ENCODE peak calls at places on chromosomes 7 and 10, in five cellular contexts. O is PC-3; V is neural progenitor cell; Q is naive thymus-derived CD4-positive, alpha-beta T cell; J is SJSA1. T is an unnamed sample.

GRCh38 chr7:69937097-69937496 is 338.8 kb downstream of the AUTS2 start:
- DNase-seq in O (no peak), V (peak), Q (no peak), J (no peak), T (no peak)

GRCh38 chr7:134366481-134366880 is 49.8 kb upstream of the SLC35B4 start:
- DNase-seq in O (no peak), V (no peak), Q (no peak), J (no peak), T (no peak)

GRCh38 chr10:132023092-132023811 is 41.5 kb upstream of the BNIP3 start:
- DNase-seq in O (peak), V (peak), Q (peak), J (peak), T (peak)

GRCh38 chr10:97475936-97476594 is 22.2 kb downstream of the MMS19 start:
- DNase-seq in O (no peak), V (no peak), Q (no peak), J (no peak), T (no peak)

GRCh38 chr10:96683065-96683464 is 37.2 kb downstream of the PIK3AP1 start:
- DNase-seq in O (peak), V (no peak), Q (no peak), J (peak), T (no peak)

GRCh38 chr7:100130608-100131453 is 4.1 kb downstream of the MBLAC1 start:
- DNase-seq in O (peak), V (peak), Q (peak), J (peak), T (no peak)

GRCh38 chr7:390761-391410 is 100.9 kb downstream of the FOXL3 start:
- DNase-seq in O (no peak), V (no peak), Q (no peak), J (no peak), T (no peak)

GRCh38 chr7:8035647-8036518 is 67.3 kb downstream of the GLCCI1 start:
- DNase-seq in O (peak), V (peak), Q (peak), J (peak), T (peak)

GRCh38 chr7:154892459-154892858 is 110.5 kb downstream of the PAXIP1 start:
- DNase-seq in O (no peak), V (peak), Q (no peak), J (no peak), T (no peak)

GRCh38 chr10:73997479-73997805 is 474 bp upstream of the VCL start:
- DNase-seq in O (no peak), V (no peak), Q (no peak), J (no peak), T (no peak)

GRCh38 chr7:107480932-107481331 is 11.1 kb downstream of the GPR22 start:
- DNase-seq in O (no peak), V (no peak), Q (no peak), J (no peak), T (no peak)

GRCh38 chr10:99339077-99339476 is 9.9 kb downstream of the CNNM1 start:
- DNase-seq in O (peak), V (no peak), Q (no peak), J (no peak), T (no peak)

GRCh38 chr7:51455948-51456347 is 139.3 kb upstream of the COBL start:
- DNase-seq in O (no peak), V (peak), Q (no peak), J (no peak), T (no peak)

GRCh38 chr7:36245900-36246299 is 92.8 kb downstream of the EEPD1 start:
- DNase-seq in O (no peak), V (no peak), Q (no peak), J (no peak), T (no peak)
- H3K27ac ChIP-seq in O (no peak), V (no peak), Q (no peak), J (no peak), T (no peak)

GRCh38 chr10:35424680-35425285 is 88.5 kb downstream of the CCNY start:
- DNase-seq in O (no peak), V (no peak), Q (no peak), J (no peak), T (no peak)
- H3K27ac ChIP-seq in O (no peak), V (no peak), Q (no peak), J (peak), T (no peak)

DNA sequence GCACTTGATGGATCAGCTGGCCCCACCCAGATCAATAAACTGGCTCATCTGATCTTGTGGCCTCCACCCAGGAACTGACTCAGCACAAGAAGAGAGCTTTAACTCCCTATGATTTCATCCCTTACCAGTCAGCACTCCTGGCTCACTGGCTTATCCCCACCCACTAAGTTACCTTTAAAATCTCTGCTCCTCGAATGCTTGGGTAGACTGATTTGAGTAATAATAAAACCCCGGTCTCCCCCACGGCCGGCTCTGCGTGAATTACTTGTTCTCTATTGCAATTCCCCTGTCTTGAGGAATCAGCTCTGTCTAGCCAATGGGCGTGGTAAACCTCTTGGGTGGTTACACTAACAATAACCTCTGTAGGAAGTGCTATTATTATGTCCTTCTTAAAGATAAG is 83.7 kb downstream of the MBL2 start:
- DNase-seq in O (peak), V (no peak), Q (no peak), J (no peak), T (no peak)
- H3K27ac ChIP-seq in O (peak), V (no peak), Q (no peak), J (no peak), T (no peak)

GRCh38 chr7:75966209-75966961 is 28.0 kb downstream of the TMEM120A start:
- DNase-seq in O (no peak), V (no peak), Q (no peak), J (no peak), T (no peak)

GRCh38 chr7:75967573-75967997 is 26.8 kb downstream of the TMEM120A start:
- DNase-seq in O (no peak), V (peak), Q (no peak), J (no peak), T (no peak)

GRCh38 chr7:75965617-75966016 is 28.8 kb downstream of the TMEM120A start:
- DNase-seq in O (no peak), V (no peak), Q (no peak), J (no peak), T (no peak)

GRCh38 chr7:75968012-75968411 is 26.4 kb downstream of the TMEM120A start:
- DNase-seq in O (no peak), V (no peak), Q (no peak), J (no peak), T (no peak)

GRCh38 chr7:75967055-75967454 is 27.3 kb downstream of the TMEM120A start:
- DNase-seq in O (no peak), V (no peak), Q (no peak), J (no peak), T (no peak)
- H3K27ac ChIP-seq in O (no peak), V (peak), Q (no peak), J (no peak), T (no peak)

GRCh38 chr7:17305387-17306171 is 7.1 kb downstream of the AHR start:
- DNase-seq in O (no peak), V (no peak), Q (no peak), J (no peak), T (no peak)
- H3K27ac ChIP-seq in O (peak), V (no peak), Q (no peak), J (no peak), T (peak)

GRCh38 chr7:3037259-3037658 is 6.4 kb downstream of the CARD11 start:
- DNase-seq in O (no peak), V (no peak), Q (no peak), J (no peak), T (no peak)

GRCh38 chr7:3039787-3040186 is 3.9 kb downstream of the CARD11 start:
- DNase-seq in O (no peak), V (no peak), Q (no peak), J (no peak), T (no peak)

GRCh38 chr7:3043544-3044395 is at the start of gene CARD11:
- DNase-seq in O (no peak), V (no peak), Q (peak), J (no peak), T (no peak)

GRCh38 chr7:3042301-3042700 is 1.4 kb downstream of the CARD11 start:
- DNase-seq in O (no peak), V (no peak), Q (no peak), J (no peak), T (no peak)

DNA sequence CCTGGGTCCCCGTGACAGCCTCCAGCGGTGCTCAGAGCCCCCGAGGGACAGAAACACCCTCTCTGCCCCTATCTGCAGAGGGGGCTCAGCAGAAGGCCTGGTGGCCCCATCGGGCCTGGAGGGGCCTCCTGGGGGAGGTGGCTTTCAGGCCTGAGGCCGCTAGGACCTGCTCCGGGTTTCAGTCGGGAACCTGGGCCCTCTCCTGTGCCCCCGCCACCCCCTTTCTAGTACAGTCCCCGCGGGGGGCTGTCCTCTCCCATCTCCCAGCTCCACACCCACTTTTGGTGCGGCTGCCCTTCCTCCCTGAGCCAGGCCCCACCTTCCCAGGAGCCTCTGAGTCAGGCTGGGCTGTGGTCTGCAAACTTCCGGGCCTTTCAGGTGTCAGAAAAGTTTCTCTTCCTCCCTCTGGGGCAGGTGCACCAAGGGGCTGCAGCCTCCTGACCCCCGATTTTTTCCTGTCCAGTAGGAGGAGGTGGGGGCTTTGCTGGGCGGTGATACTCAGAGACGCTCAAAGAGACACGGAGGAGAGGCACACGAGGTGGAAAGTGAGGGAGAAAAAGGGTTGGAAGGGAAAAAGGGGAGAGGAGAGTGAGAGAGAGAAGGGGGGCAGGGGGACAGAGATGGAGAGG is 692 bp downstream of the CARD11 start:
- DNase-seq in O (peak), V (no peak), Q (peak), J (no peak), T (peak)
- H3K27ac ChIP-seq in O (no peak), V (no peak), Q (peak), J (no peak), T (no peak)

DNA sequence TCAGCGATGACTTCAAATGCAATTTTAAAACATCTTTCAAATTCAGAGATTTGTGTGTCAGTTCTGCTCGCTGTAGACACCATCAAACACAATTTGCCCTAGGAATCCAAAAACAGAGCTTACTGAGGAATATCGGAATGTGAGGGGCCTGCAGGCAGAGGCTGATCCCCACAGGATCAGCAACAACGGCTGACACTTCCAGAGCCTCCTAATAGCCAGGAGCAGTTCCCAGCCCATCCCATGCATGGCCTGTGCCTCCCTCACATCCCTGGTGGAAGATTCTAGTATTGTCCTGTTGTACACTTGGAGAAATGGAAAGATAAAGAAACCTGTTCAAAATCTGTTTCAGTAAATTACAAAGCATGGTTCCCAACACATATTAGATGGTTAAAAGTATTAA is 129.7 kb upstream of the VWC2 start:
- DNase-seq in O (no peak), V (peak), Q (no peak), J (no peak), T (no peak)
- H3K27ac ChIP-seq in O (no peak), V (no peak), Q (no peak), J (no peak), T (no peak)

GRCh38 chr10:30040597-30040996 is 18.8 kb downstream of the JCAD start:
- DNase-seq in O (no peak), V (no peak), Q (no peak), J (no peak), T (no peak)
- H3K27ac ChIP-seq in O (no peak), V (no peak), Q (no peak), J (no peak), T (no peak)

DNA sequence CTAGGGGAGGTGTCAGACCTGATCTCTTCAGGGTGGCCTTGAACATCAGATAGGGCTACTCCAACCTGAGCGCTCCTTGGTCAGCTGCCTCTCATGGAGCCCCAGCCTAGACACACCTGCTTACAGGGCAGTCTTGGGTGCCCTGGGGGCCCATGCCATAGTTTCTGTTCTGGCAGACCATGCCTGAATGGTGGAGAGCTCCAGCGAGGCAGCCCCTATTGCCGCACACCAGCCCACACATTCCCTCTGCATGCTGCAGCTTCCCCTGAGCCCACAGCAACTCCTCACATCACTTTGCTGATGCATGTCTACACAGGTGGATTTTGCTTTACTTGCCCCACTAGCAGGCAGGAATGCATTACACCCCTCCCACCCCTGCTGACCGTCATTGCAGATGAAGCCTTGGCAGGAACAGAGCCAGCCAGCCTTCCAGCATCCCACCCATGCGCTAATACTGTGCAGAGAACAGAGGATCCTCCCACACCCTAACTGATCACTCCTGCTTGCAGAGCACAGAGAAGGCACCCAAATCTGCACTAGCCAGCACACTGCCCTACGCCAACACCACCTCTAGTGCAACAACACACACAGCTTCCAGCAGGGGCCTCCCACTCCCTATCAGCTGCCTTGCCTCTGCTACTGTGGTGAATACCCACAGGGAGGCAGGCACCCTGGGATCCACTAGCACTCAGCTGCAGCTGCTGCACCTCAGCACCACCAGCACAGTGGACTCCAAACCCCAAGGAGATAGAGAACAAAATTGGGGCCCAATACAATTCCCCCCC is 43.0 kb upstream of the GRM3 start:
- DNase-seq in O (no peak), V (peak), Q (no peak), J (no peak), T (no peak)
- H3K27ac ChIP-seq in O (no peak), V (no peak), Q (no peak), J (no peak), T (no peak)

T was measured in foreskin keratinocyte.